ENCODE peak calls at places on chromosomes 12 and 14, in nine cellular contexts. One of them, this sample, is unnamed.

GRCh38 chr12:122929812-122930211 is 33.9 kb upstream of the VPS37B start:
- DNase-seq in stimulated activated CD4-positive, alpha-beta T cell treated with anti-CD3 and anti-CD28 coated beads, Interleukin-1b, Interleukin-23, amount 100 ng/mL, for 4 hours: no peak
- DNase-seq in anterior cingulate cortex: no peak
- DNase-seq in T47D: no peak
- DNase-seq in upper lobe of right lung: no peak
- DNase-seq in right lobe of liver: no peak
- DNase-seq in CD8-positive, alpha-beta memory T cell: no peak
- DNase-seq in cardiac fibroblast: no peak
- DNase-seq in HTR-8/SVneo: no peak
- DNase-seq in this sample: no peak

GRCh38 chr12:2864198-2864597 is 7.4 kb upstream of the TEX52 start:
- DNase-seq in stimulated activated CD4-positive, alpha-beta T cell treated with anti-CD3 and anti-CD28 coated beads, Interleukin-1b, Interleukin-23, amount 100 ng/mL, for 4 hours: no peak
- DNase-seq in anterior cingulate cortex: no peak
- DNase-seq in T47D: no peak
- DNase-seq in upper lobe of right lung: no peak
- DNase-seq in right lobe of liver: no peak
- DNase-seq in CD8-positive, alpha-beta memory T cell: no peak
- DNase-seq in cardiac fibroblast: no peak
- DNase-seq in HTR-8/SVneo: no peak
- DNase-seq in this sample: no peak

GRCh38 chr12:59973515-59973914 is 377.7 kb downstream of the SLC16A7 start:
- DNase-seq in stimulated activated CD4-positive, alpha-beta T cell treated with anti-CD3 and anti-CD28 coated beads, Interleukin-1b, Interleukin-23, amount 100 ng/mL, for 4 hours: no peak
- DNase-seq in anterior cingulate cortex: no peak
- DNase-seq in T47D: no peak
- DNase-seq in upper lobe of right lung: no peak
- DNase-seq in right lobe of liver: no peak
- DNase-seq in CD8-positive, alpha-beta memory T cell: no peak
- DNase-seq in cardiac fibroblast: peak; percentile 46
- DNase-seq in HTR-8/SVneo: peak; percentile 23
- DNase-seq in this sample: no peak

GRCh38 chr12:76366163-76366562 is 17.9 kb upstream of the BBS10 start:
- DNase-seq in stimulated activated CD4-positive, alpha-beta T cell treated with anti-CD3 and anti-CD28 coated beads, Interleukin-1b, Interleukin-23, amount 100 ng/mL, for 4 hours: no peak
- DNase-seq in anterior cingulate cortex: no peak
- DNase-seq in T47D: no peak
- DNase-seq in upper lobe of right lung: no peak
- DNase-seq in right lobe of liver: no peak
- DNase-seq in CD8-positive, alpha-beta memory T cell: no peak
- DNase-seq in cardiac fibroblast: no peak
- DNase-seq in HTR-8/SVneo: no peak
- DNase-seq in this sample: no peak

GRCh38 chr12:26125451-26126339 is 858 bp upstream of the BHLHE41 start:
- DNase-seq in stimulated activated CD4-positive, alpha-beta T cell treated with anti-CD3 and anti-CD28 coated beads, Interleukin-1b, Interleukin-23, amount 100 ng/mL, for 4 hours: peak; percentile 31
- DNase-seq in anterior cingulate cortex: peak; percentile 58
- DNase-seq in T47D: peak; percentile 70
- DNase-seq in upper lobe of right lung: peak; percentile 89
- DNase-seq in right lobe of liver: peak; percentile 77
- DNase-seq in CD8-positive, alpha-beta memory T cell: no peak
- DNase-seq in cardiac fibroblast: peak; percentile 77
- DNase-seq in HTR-8/SVneo: peak; percentile 77
- DNase-seq in this sample: peak; percentile 82

GRCh38 chr12:12784911-12785814 is at the start of gene APOLD1:
- DNase-seq in stimulated activated CD4-positive, alpha-beta T cell treated with anti-CD3 and anti-CD28 coated beads, Interleukin-1b, Interleukin-23, amount 100 ng/mL, for 4 hours: no peak
- DNase-seq in anterior cingulate cortex: no peak
- DNase-seq in T47D: no peak
- DNase-seq in upper lobe of right lung: no peak
- DNase-seq in right lobe of liver: no peak
- DNase-seq in CD8-positive, alpha-beta memory T cell: no peak
- DNase-seq in cardiac fibroblast: peak; percentile 91
- DNase-seq in HTR-8/SVneo: no peak
- DNase-seq in this sample: no peak

GRCh38 chr14:91354979-91355685 is 62.5 kb downstream of the CCDC88C start:
- DNase-seq in stimulated activated CD4-positive, alpha-beta T cell treated with anti-CD3 and anti-CD28 coated beads, Interleukin-1b, Interleukin-23, amount 100 ng/mL, for 4 hours: no peak
- DNase-seq in anterior cingulate cortex: no peak
- DNase-seq in T47D: no peak
- DNase-seq in upper lobe of right lung: no peak
- DNase-seq in right lobe of liver: no peak
- DNase-seq in CD8-positive, alpha-beta memory T cell: no peak
- DNase-seq in cardiac fibroblast: no peak
- DNase-seq in HTR-8/SVneo: no peak
- DNase-seq in this sample: no peak

GRCh38 chr12:4978737-4979136 is 64.9 kb upstream of the KCNA5 start:
- DNase-seq in stimulated activated CD4-positive, alpha-beta T cell treated with anti-CD3 and anti-CD28 coated beads, Interleukin-1b, Interleukin-23, amount 100 ng/mL, for 4 hours: no peak
- DNase-seq in anterior cingulate cortex: no peak
- DNase-seq in T47D: no peak
- DNase-seq in upper lobe of right lung: no peak
- DNase-seq in right lobe of liver: no peak
- DNase-seq in CD8-positive, alpha-beta memory T cell: no peak
- DNase-seq in cardiac fibroblast: no peak
- DNase-seq in HTR-8/SVneo: no peak
- DNase-seq in this sample: no peak

GRCh38 chr14:61569308-61569707 is 126.0 kb upstream of the HIF1A start:
- DNase-seq in stimulated activated CD4-positive, alpha-beta T cell treated with anti-CD3 and anti-CD28 coated beads, Interleukin-1b, Interleukin-23, amount 100 ng/mL, for 4 hours: no peak
- DNase-seq in anterior cingulate cortex: no peak
- DNase-seq in T47D: no peak
- DNase-seq in upper lobe of right lung: no peak
- DNase-seq in right lobe of liver: no peak
- DNase-seq in CD8-positive, alpha-beta memory T cell: no peak
- DNase-seq in cardiac fibroblast: no peak
- DNase-seq in HTR-8/SVneo: no peak
- DNase-seq in this sample: no peak

GRCh38 chr12:124871297-124871696 is 7.6 kb upstream of the SCARB1 start:
- DNase-seq in stimulated activated CD4-positive, alpha-beta T cell treated with anti-CD3 and anti-CD28 coated beads, Interleukin-1b, Interleukin-23, amount 100 ng/mL, for 4 hours: no peak
- DNase-seq in anterior cingulate cortex: no peak
- DNase-seq in T47D: no peak
- DNase-seq in upper lobe of right lung: no peak
- DNase-seq in right lobe of liver: no peak
- DNase-seq in CD8-positive, alpha-beta memory T cell: no peak
- DNase-seq in cardiac fibroblast: no peak
- DNase-seq in HTR-8/SVneo: no peak
- DNase-seq in this sample: no peak

GRCh38 chr14:78606111-78606510 is 435.9 kb downstream of the NRXN3 start:
- DNase-seq in stimulated activated CD4-positive, alpha-beta T cell treated with anti-CD3 and anti-CD28 coated beads, Interleukin-1b, Interleukin-23, amount 100 ng/mL, for 4 hours: no peak
- DNase-seq in anterior cingulate cortex: no peak
- DNase-seq in T47D: no peak
- DNase-seq in upper lobe of right lung: no peak
- DNase-seq in right lobe of liver: no peak
- DNase-seq in CD8-positive, alpha-beta memory T cell: no peak
- DNase-seq in cardiac fibroblast: peak; percentile 86
- DNase-seq in HTR-8/SVneo: peak; percentile 6
- DNase-seq in this sample: no peak

GRCh38 chr12:112303004-112303403 is 79.2 kb downstream of the HECTD4 start:
- DNase-seq in stimulated activated CD4-positive, alpha-beta T cell treated with anti-CD3 and anti-CD28 coated beads, Interleukin-1b, Interleukin-23, amount 100 ng/mL, for 4 hours: no peak
- DNase-seq in anterior cingulate cortex: no peak
- DNase-seq in T47D: no peak
- DNase-seq in upper lobe of right lung: no peak
- DNase-seq in right lobe of liver: no peak
- DNase-seq in CD8-positive, alpha-beta memory T cell: no peak
- DNase-seq in cardiac fibroblast: peak; percentile 93
- DNase-seq in HTR-8/SVneo: peak; percentile 57
- DNase-seq in this sample: peak; percentile 67

GRCh38 chr14:74698471-74698870 is 14.4 kb downstream of the AREL1 start:
- DNase-seq in stimulated activated CD4-positive, alpha-beta T cell treated with anti-CD3 and anti-CD28 coated beads, Interleukin-1b, Interleukin-23, amount 100 ng/mL, for 4 hours: no peak
- DNase-seq in anterior cingulate cortex: no peak
- DNase-seq in T47D: no peak
- DNase-seq in upper lobe of right lung: no peak
- DNase-seq in right lobe of liver: no peak
- DNase-seq in CD8-positive, alpha-beta memory T cell: no peak
- DNase-seq in cardiac fibroblast: no peak
- DNase-seq in HTR-8/SVneo: no peak
- DNase-seq in this sample: no peak

GRCh38 chr12:79886917-79887519 is 47.9 kb downstream of the PPP1R12A start:
- DNase-seq in stimulated activated CD4-positive, alpha-beta T cell treated with anti-CD3 and anti-CD28 coated beads, Interleukin-1b, Interleukin-23, amount 100 ng/mL, for 4 hours: no peak
- DNase-seq in anterior cingulate cortex: no peak
- DNase-seq in T47D: peak; percentile 77
- DNase-seq in upper lobe of right lung: no peak
- DNase-seq in right lobe of liver: no peak
- DNase-seq in CD8-positive, alpha-beta memory T cell: no peak
- DNase-seq in cardiac fibroblast: peak; percentile 75
- DNase-seq in HTR-8/SVneo: peak; percentile 17
- DNase-seq in this sample: peak; percentile 65

GRCh38 chr12:1533205-1533601 is 61.2 kb downstream of the FBXL14 start:
- DNase-seq in stimulated activated CD4-positive, alpha-beta T cell treated with anti-CD3 and anti-CD28 coated beads, Interleukin-1b, Interleukin-23, amount 100 ng/mL, for 4 hours: no peak
- DNase-seq in anterior cingulate cortex: no peak
- DNase-seq in T47D: no peak
- DNase-seq in upper lobe of right lung: no peak
- DNase-seq in right lobe of liver: no peak
- DNase-seq in CD8-positive, alpha-beta memory T cell: no peak
- DNase-seq in cardiac fibroblast: no peak
- DNase-seq in HTR-8/SVneo: no peak
- DNase-seq in this sample: no peak

GRCh38 chr14:99325591-99325990 is 53.6 kb upstream of the BCL11B start:
- DNase-seq in stimulated activated CD4-positive, alpha-beta T cell treated with anti-CD3 and anti-CD28 coated beads, Interleukin-1b, Interleukin-23, amount 100 ng/mL, for 4 hours: no peak
- DNase-seq in anterior cingulate cortex: no peak
- DNase-seq in T47D: no peak
- DNase-seq in upper lobe of right lung: peak; percentile 56
- DNase-seq in right lobe of liver: peak; percentile 17
- DNase-seq in CD8-positive, alpha-beta memory T cell: no peak
- DNase-seq in cardiac fibroblast: no peak
- DNase-seq in HTR-8/SVneo: no peak
- DNase-seq in this sample: no peak

GRCh38 chr12:121776190-121777098 is 17.0 kb downstream of the RHOF start:
- DNase-seq in stimulated activated CD4-positive, alpha-beta T cell treated with anti-CD3 and anti-CD28 coated beads, Interleukin-1b, Interleukin-23, amount 100 ng/mL, for 4 hours: peak; percentile 96
- DNase-seq in anterior cingulate cortex: no peak
- DNase-seq in T47D: peak; percentile 79
- DNase-seq in upper lobe of right lung: peak; percentile 93
- DNase-seq in right lobe of liver: peak; percentile 84
- DNase-seq in CD8-positive, alpha-beta memory T cell: peak; percentile 90
- DNase-seq in cardiac fibroblast: peak; percentile 71
- DNase-seq in HTR-8/SVneo: no peak
- DNase-seq in this sample: peak; percentile 81

GRCh38 chr12:19588944-19589343 is 149.7 kb downstream of the AEBP2 start:
- DNase-seq in stimulated activated CD4-positive, alpha-beta T cell treated with anti-CD3 and anti-CD28 coated beads, Interleukin-1b, Interleukin-23, amount 100 ng/mL, for 4 hours: no peak
- DNase-seq in anterior cingulate cortex: no peak
- DNase-seq in T47D: no peak
- DNase-seq in upper lobe of right lung: no peak
- DNase-seq in right lobe of liver: no peak
- DNase-seq in CD8-positive, alpha-beta memory T cell: no peak
- DNase-seq in cardiac fibroblast: no peak
- DNase-seq in HTR-8/SVneo: no peak
- DNase-seq in this sample: no peak

GRCh38 chr12:54472494-54473262 is 724 bp downstream of the GTSF1 start:
- DNase-seq in stimulated activated CD4-positive, alpha-beta T cell treated with anti-CD3 and anti-CD28 coated beads, Interleukin-1b, Interleukin-23, amount 100 ng/mL, for 4 hours: no peak
- DNase-seq in anterior cingulate cortex: no peak
- DNase-seq in T47D: no peak
- DNase-seq in upper lobe of right lung: no peak
- DNase-seq in right lobe of liver: no peak
- DNase-seq in CD8-positive, alpha-beta memory T cell: no peak
- DNase-seq in cardiac fibroblast: no peak
- DNase-seq in HTR-8/SVneo: no peak
- DNase-seq in this sample: no peak

GRCh38 chr14:96592591-96593388 is 90.6 kb downstream of the PAPOLA start:
- DNase-seq in stimulated activated CD4-positive, alpha-beta T cell treated with anti-CD3 and anti-CD28 coated beads, Interleukin-1b, Interleukin-23, amount 100 ng/mL, for 4 hours: peak; percentile 59
- DNase-seq in anterior cingulate cortex: no peak
- DNase-seq in T47D: peak; percentile 38
- DNase-seq in upper lobe of right lung: peak; percentile 72
- DNase-seq in right lobe of liver: no peak
- DNase-seq in CD8-positive, alpha-beta memory T cell: peak; percentile 43
- DNase-seq in cardiac fibroblast: peak; percentile 33
- DNase-seq in HTR-8/SVneo: no peak
- DNase-seq in this sample: peak; percentile 89

GRCh38 chr12:31599053-31599452 is 8.1 kb upstream of the DENND5B start:
- DNase-seq in stimulated activated CD4-positive, alpha-beta T cell treated with anti-CD3 and anti-CD28 coated beads, Interleukin-1b, Interleukin-23, amount 100 ng/mL, for 4 hours: no peak
- DNase-seq in anterior cingulate cortex: no peak
- DNase-seq in T47D: no peak
- DNase-seq in upper lobe of right lung: no peak
- DNase-seq in right lobe of liver: no peak
- DNase-seq in CD8-positive, alpha-beta memory T cell: no peak
- DNase-seq in cardiac fibroblast: no peak
- DNase-seq in HTR-8/SVneo: no peak
- DNase-seq in this sample: no peak

GRCh38 chr14:92651106-92651792 is 97.2 kb downstream of the LGMN start:
- DNase-seq in stimulated activated CD4-positive, alpha-beta T cell treated with anti-CD3 and anti-CD28 coated beads, Interleukin-1b, Interleukin-23, amount 100 ng/mL, for 4 hours: peak; percentile 54
- DNase-seq in anterior cingulate cortex: no peak
- DNase-seq in T47D: no peak
- DNase-seq in upper lobe of right lung: peak; percentile 86
- DNase-seq in right lobe of liver: no peak
- DNase-seq in CD8-positive, alpha-beta memory T cell: peak; percentile 61
- DNase-seq in cardiac fibroblast: no peak
- DNase-seq in HTR-8/SVneo: no peak
- DNase-seq in this sample: no peak

GRCh38 chr12:79938843-79939242 is 3.9 kb upstream of the PPP1R12A start:
- DNase-seq in stimulated activated CD4-positive, alpha-beta T cell treated with anti-CD3 and anti-CD28 coated beads, Interleukin-1b, Interleukin-23, amount 100 ng/mL, for 4 hours: no peak
- DNase-seq in anterior cingulate cortex: no peak
- DNase-seq in T47D: no peak
- DNase-seq in upper lobe of right lung: no peak
- DNase-seq in right lobe of liver: no peak
- DNase-seq in CD8-positive, alpha-beta memory T cell: no peak
- DNase-seq in cardiac fibroblast: no peak
- DNase-seq in HTR-8/SVneo: no peak
- DNase-seq in this sample: no peak

GRCh38 chr12:68589194-68589593 is 21.5 kb upstream of the RAP1B start:
- DNase-seq in stimulated activated CD4-positive, alpha-beta T cell treated with anti-CD3 and anti-CD28 coated beads, Interleukin-1b, Interleukin-23, amount 100 ng/mL, for 4 hours: no peak
- DNase-seq in anterior cingulate cortex: no peak
- DNase-seq in T47D: no peak
- DNase-seq in upper lobe of right lung: no peak
- DNase-seq in right lobe of liver: no peak
- DNase-seq in CD8-positive, alpha-beta memory T cell: no peak
- DNase-seq in cardiac fibroblast: no peak
- DNase-seq in HTR-8/SVneo: no peak
- DNase-seq in this sample: no peak

GRCh38 chr14:59629384-59630158 is 53.0 kb upstream of the CCDC175 start:
- DNase-seq in stimulated activated CD4-positive, alpha-beta T cell treated with anti-CD3 and anti-CD28 coated beads, Interleukin-1b, Interleukin-23, amount 100 ng/mL, for 4 hours: no peak
- DNase-seq in anterior cingulate cortex: no peak
- DNase-seq in T47D: no peak
- DNase-seq in upper lobe of right lung: no peak
- DNase-seq in right lobe of liver: no peak
- DNase-seq in CD8-positive, alpha-beta memory T cell: no peak
- DNase-seq in cardiac fibroblast: no peak
- DNase-seq in HTR-8/SVneo: no peak
- DNase-seq in this sample: no peak

This sample was measured in A549.